ENCODE peak calls at places on chromosome 15, in six cellular contexts. R is DND-41, H is GM23248, L is mesendoderm, O is GM23338, C is hepatocyte. P is an unnamed sample.

GRCh38 chr15:101057841-101058407 is 138.8 kb downstream of the LRRK1 start:
- DNase-seq in L (no peak), H (no peak), R (no peak), C (peak; percentile 2), O (no peak), P (no peak)

GRCh38 chr15:72203507-72203837 is 5.9 kb upstream of the GRAMD2A start:
- DNase-seq in R (no peak), O (no peak), L (no peak), C (no peak), H (peak; percentile 94), P (no peak)

GRCh38 chr15:30992073-30992363 is 590 bp upstream of the MTMR10 start:
- DNase-seq in H (no peak), L (no peak), C (no peak), O (no peak), R (no peak), P (no peak)

GRCh38 chr15:81098884-81099601 is 35.0 kb upstream of the CFAP161 start:
- DNase-seq in L (no peak), R (no peak), C (no peak), H (no peak), O (no peak), P (no peak)

GRCh38 chr15:52785672-52786406 is 4.3 kb downstream of the ONECUT1 start:
- DNase-seq in C (no peak), R (no peak), L (peak; percentile 38), O (peak; percentile 41), H (no peak), P (no peak)

GRCh38 chr15:100615801-100616200 is 13.4 kb downstream of the ASB7 start:
- DNase-seq in R (no peak), H (no peak), C (no peak), L (no peak), O (no peak), P (no peak)

GRCh38 chr15:49895337-49896223 is 223.5 kb downstream of the ATP8B4 start:
- DNase-seq in L (peak; percentile 11), H (peak; percentile 20), O (peak; percentile 49), C (no peak), R (no peak), P (no peak)

GRCh38 chr15:64597469-64597806 is 137.1 kb downstream of the ZNF609 start:
- DNase-seq in H (no peak), O (no peak), L (no peak), C (no peak), R (no peak), P (no peak)

GRCh38 chr15:99732711-99733267 is 448 bp downstream of the LYSMD4 start:
- DNase-seq in O (peak; percentile 59), H (no peak), L (no peak), C (peak; percentile 52), R (no peak), P (peak; percentile 8)

GRCh38 chr15:78358114-78358513 is 18.0 kb downstream of the CRABP1 start:
- DNase-seq in H (no peak), L (peak; percentile 83), O (peak; percentile 70), R (no peak), C (no peak), P (no peak)

GRCh38 chr15:62135532-62136134 is 29.5 kb downstream of the C2CD4B start:
- DNase-seq in R (no peak), C (peak; percentile 47), L (no peak), O (no peak), H (peak; percentile 23), P (no peak)

GRCh38 chr15:51861557-51862350 is 32.3 kb downstream of the TMOD3 start:
- DNase-seq in O (no peak), R (peak; percentile 75), C (no peak), L (no peak), H (no peak), P (no peak)

GRCh38 chr15:74777769-74778598 is 3.9 kb upstream of the CSK start:
- DNase-seq in C (no peak), O (no peak), L (no peak), H (no peak), R (no peak), P (peak; percentile 64)

GRCh38 chr15:74776851-74777768 is 4.8 kb upstream of the CSK start:
- DNase-seq in L (peak; percentile 96), H (peak; percentile 47), O (peak; percentile 69), R (peak; percentile 82), C (no peak), P (peak; percentile 96)

GRCh38 chr15:74773731-74774252 is 8.1 kb upstream of the CSK start:
- DNase-seq in O (peak; percentile 56), L (peak; percentile 84), H (peak; percentile 17), C (no peak), R (no peak), P (no peak)

GRCh38 chr15:74775132-74775562 is 6.7 kb upstream of the CSK start:
- DNase-seq in L (no peak), R (no peak), H (no peak), O (no peak), C (no peak), P (peak; percentile 66)

GRCh38 chr15:74775894-74776293 is 6.0 kb upstream of the CSK start:
- DNase-seq in C (no peak), L (no peak), O (no peak), R (no peak), H (no peak), P (no peak)
- H3K4me2 ChIP-seq in C (no peak overlapping the region), L (no peak overlapping the region), O (no peak overlapping the region), R (no peak overlapping the region), H (no peak overlapping the region), P (peak overlapping the region; percentile 71)

GRCh38 chr15:89095556-89095955 is 7.3 kb downstream of the ABHD2 start:
- DNase-seq in L (no peak), R (no peak), C (no peak), H (no peak), O (no peak), P (no peak)
- H3K27ac ChIP-seq in L (no peak overlapping the region), R (no peak overlapping the region), C (no peak overlapping the region), H (no peak overlapping the region), O (no peak overlapping the region), P (no peak overlapping the region)

GRCh38 chr15:73696641-73697001 is 12.4 kb downstream of the CD276 start:
- DNase-seq in O (no peak), C (no peak), L (no peak), H (no peak), R (no peak), P (no peak)

GRCh38 chr15:73699249-73700040 is 15.3 kb downstream of the CD276 start:
- DNase-seq in O (no peak), L (no peak), R (no peak), H (no peak), C (no peak), P (no peak)

GRCh38 chr15:73695773-73696640 is 11.8 kb downstream of the CD276 start:
- DNase-seq in L (no peak), R (no peak), O (no peak), C (no peak), H (no peak), P (no peak)

GRCh38 chr15:73694419-73694818 is 10.2 kb downstream of the CD276 start:
- DNase-seq in O (no peak), H (peak; percentile 52), R (no peak), C (no peak), L (no peak), P (no peak)

DNA sequence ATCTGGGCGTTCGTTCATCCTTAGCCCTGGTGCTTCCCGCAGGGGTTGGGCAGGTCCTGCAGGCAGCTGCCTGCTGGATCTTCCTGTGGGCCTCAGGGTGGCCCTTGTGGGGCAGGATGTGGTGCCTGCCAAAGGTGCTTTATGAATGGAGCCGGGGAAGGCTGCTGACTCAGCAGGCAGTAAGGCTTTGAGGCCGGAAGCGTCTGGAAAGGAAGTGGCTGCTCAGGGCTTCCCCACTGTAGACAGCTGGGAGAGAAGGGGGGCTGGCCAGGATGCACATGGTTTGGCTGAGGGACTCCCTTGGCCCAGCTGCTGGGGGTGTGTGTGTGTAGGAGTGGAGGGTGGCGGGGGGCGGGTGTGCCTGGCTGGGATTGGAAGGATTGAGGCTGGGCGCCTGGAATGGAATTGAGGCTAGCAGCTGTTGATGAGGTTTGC is 12.9 kb downstream of the CD276 start:
- DNase-seq in L (peak; percentile 86), R (peak; percentile 93), O (peak; percentile 80), C (peak; percentile 87), H (peak; percentile 93), P (peak; percentile 74)
- H3K4me2 ChIP-seq in L (no peak overlapping the region), R (peak overlapping the region; percentile 34), O (peak overlapping the region; percentile 68), C (peak overlapping the region; percentile 27), H (peak overlapping the region; percentile 12), P (peak overlapping the region; percentile 36)

GRCh38 chr15:43249236-43249635 is 17.5 kb downstream of the TGM5 start:
- DNase-seq in C (no peak), H (no peak), O (no peak), L (no peak), R (no peak), P (no peak)
- H3K27ac ChIP-seq in C (no peak overlapping the region), H (peak overlapping the region; percentile 56), O (no peak overlapping the region), L (no peak overlapping the region), R (no peak overlapping the region), P (no peak overlapping the region)

GRCh38 chr15:70505411-70505919 is 257.9 kb downstream of the UACA start:
- DNase-seq in O (no peak), H (peak; percentile 95), R (no peak), C (peak; percentile 72), L (peak; percentile 62), P (no peak)
- H3K4me2 ChIP-seq in O (peak overlapping the region; percentile 32), H (peak overlapping the region; percentile 39), R (no peak overlapping the region), C (no peak overlapping the region), L (no peak overlapping the region), P (peak overlapping the region; percentile 74)